ENCODE peak calls at places on chromosomes 5 and 9, in nine cellular contexts. One of them, this sample, is unnamed.

GRCh38 chr5:172140120-172140519 is 47.9 kb downstream of the STK10 start:
- DNase-seq in pancreas: no peak
- DNase-seq in left ventricle myocardium inferior: no peak
- DNase-seq in neural crest cell: no peak
- DNase-seq in PC-3: no peak
- DNase-seq in AG10803: no peak
- DNase-seq in gastrocnemius medialis: no peak
- DNase-seq in foreskin fibroblast: no peak
- DNase-seq in fibroblast of mammary gland: no peak
- DNase-seq in this sample: no peak

GRCh38 chr5:124980174-124980941 is 233.9 kb upstream of the ZNF608 start:
- DNase-seq in pancreas: no peak
- DNase-seq in left ventricle myocardium inferior: no peak
- DNase-seq in neural crest cell: no peak
- DNase-seq in PC-3: no peak
- DNase-seq in AG10803: no peak
- DNase-seq in gastrocnemius medialis: no peak
- DNase-seq in foreskin fibroblast: no peak
- DNase-seq in fibroblast of mammary gland: no peak
- DNase-seq in this sample: no peak

GRCh38 chr5:132095077-132095744 is 21.6 kb downstream of the CSF2 start:
- DNase-seq in pancreas: no peak
- DNase-seq in left ventricle myocardium inferior: no peak
- DNase-seq in neural crest cell: no peak
- DNase-seq in PC-3: no peak
- DNase-seq in AG10803: no peak
- DNase-seq in gastrocnemius medialis: no peak
- DNase-seq in foreskin fibroblast: no peak
- DNase-seq in fibroblast of mammary gland: no peak
- DNase-seq in this sample: no peak

GRCh38 chr5:96661101-96661840 is 905 bp upstream of the CAST start:
- DNase-seq in pancreas: peak; percentile 20
- DNase-seq in left ventricle myocardium inferior: no peak
- DNase-seq in neural crest cell: peak; percentile 4
- DNase-seq in PC-3: peak; percentile 46
- DNase-seq in AG10803: peak; percentile 63
- DNase-seq in gastrocnemius medialis: no peak
- DNase-seq in foreskin fibroblast: no peak
- DNase-seq in fibroblast of mammary gland: peak; percentile 57
- DNase-seq in this sample: peak; percentile 56

GRCh38 chr9:112867275-112867991 is 23.2 kb downstream of the SLC46A2 start:
- DNase-seq in pancreas: no peak
- DNase-seq in left ventricle myocardium inferior: no peak
- DNase-seq in neural crest cell: no peak
- DNase-seq in PC-3: peak; percentile 92
- DNase-seq in AG10803: peak; percentile 81
- DNase-seq in gastrocnemius medialis: no peak
- DNase-seq in foreskin fibroblast: peak; percentile 82
- DNase-seq in fibroblast of mammary gland: peak; percentile 90
- DNase-seq in this sample: peak; percentile 87

GRCh38 chr9:106312913-106313312 is 550.1 kb upstream of the ZNF462 start:
- DNase-seq in pancreas: no peak
- DNase-seq in left ventricle myocardium inferior: no peak
- DNase-seq in neural crest cell: no peak
- DNase-seq in PC-3: no peak
- DNase-seq in AG10803: no peak
- DNase-seq in gastrocnemius medialis: no peak
- DNase-seq in foreskin fibroblast: no peak
- DNase-seq in fibroblast of mammary gland: no peak
- DNase-seq in this sample: no peak

GRCh38 chr9:116661037-116661954 is 25.8 kb upstream of the TRIM32 start:
- DNase-seq in pancreas: no peak
- DNase-seq in left ventricle myocardium inferior: no peak
- DNase-seq in neural crest cell: peak; percentile 3
- DNase-seq in PC-3: peak; percentile 58
- DNase-seq in AG10803: peak; percentile 90
- DNase-seq in gastrocnemius medialis: no peak
- DNase-seq in foreskin fibroblast: peak; percentile 65
- DNase-seq in fibroblast of mammary gland: peak; percentile 83
- DNase-seq in this sample: peak; percentile 73

GRCh38 chr9:113987526-113987925 is 90.6 kb downstream of the AMBP start:
- DNase-seq in pancreas: no peak
- DNase-seq in left ventricle myocardium inferior: no peak
- DNase-seq in neural crest cell: no peak
- DNase-seq in PC-3: no peak
- DNase-seq in AG10803: no peak
- DNase-seq in gastrocnemius medialis: no peak
- DNase-seq in foreskin fibroblast: no peak
- DNase-seq in fibroblast of mammary gland: no peak
- DNase-seq in this sample: no peak

GRCh38 chr9:83962165-83962564 is 17.9 kb downstream of the HNRNPK start:
- DNase-seq in pancreas: no peak
- DNase-seq in left ventricle myocardium inferior: no peak
- DNase-seq in neural crest cell: no peak
- DNase-seq in PC-3: peak; percentile 94
- DNase-seq in AG10803: peak; percentile 64
- DNase-seq in gastrocnemius medialis: no peak
- DNase-seq in foreskin fibroblast: no peak
- DNase-seq in fibroblast of mammary gland: peak; percentile 45
- DNase-seq in this sample: peak; percentile 72

DNA sequence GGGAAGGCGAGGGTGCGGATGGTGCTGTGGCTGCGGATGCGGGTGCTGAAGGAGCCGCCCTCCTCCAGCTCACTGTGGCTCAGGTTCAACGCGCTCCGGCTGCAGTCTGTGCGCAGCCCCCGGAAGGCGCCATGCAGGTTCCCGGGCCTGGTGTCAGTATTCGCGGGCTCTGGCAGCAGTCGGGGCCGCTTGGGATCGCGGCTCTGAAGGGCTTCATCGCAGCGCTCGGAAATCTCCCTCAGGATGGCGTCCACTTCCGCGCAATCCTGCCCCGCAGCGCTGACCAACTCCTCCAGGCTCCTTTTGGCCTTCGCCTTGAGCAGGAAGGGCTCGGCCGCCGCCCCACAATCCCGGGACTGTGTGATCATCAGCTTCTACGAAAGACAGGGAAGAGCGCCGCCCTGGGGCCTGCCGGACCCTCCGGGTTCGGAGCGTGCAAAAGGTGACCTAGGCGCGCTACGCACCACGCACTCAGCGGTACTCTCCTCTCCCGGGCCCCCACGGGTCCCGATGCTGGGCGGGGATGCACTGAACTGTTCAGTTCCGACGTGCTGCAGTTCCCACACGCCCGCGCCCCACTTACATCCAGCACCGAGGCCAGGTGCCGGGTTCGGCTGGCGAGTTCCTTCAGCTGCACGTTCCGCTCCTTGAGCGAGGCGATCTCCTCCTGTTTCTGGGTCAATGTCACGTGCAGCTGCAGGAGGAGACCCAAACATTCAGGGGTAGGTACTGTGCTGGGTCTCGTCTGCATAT is 6.5 kb downstream of the MCIDAS start:
- DNase-seq in pancreas: no peak
- DNase-seq in left ventricle myocardium inferior: no peak
- DNase-seq in neural crest cell: peak; percentile 23
- DNase-seq in PC-3: no peak
- DNase-seq in AG10803: no peak
- DNase-seq in gastrocnemius medialis: no peak
- DNase-seq in foreskin fibroblast: no peak
- DNase-seq in fibroblast of mammary gland: peak; percentile 26
- DNase-seq in this sample: no peak
- TF ChIP-seq CTCF in pancreas: no peak
- TF ChIP-seq CTCF in left ventricle myocardium inferior: no peak
- TF ChIP-seq CTCF in neural crest cell: no peak
- TF ChIP-seq CTCF in PC-3: no peak
- TF ChIP-seq CTCF in AG10803: no peak
- TF ChIP-seq CTCF in gastrocnemius medialis: no peak
- TF ChIP-seq CTCF in foreskin fibroblast: no peak
- TF ChIP-seq CTCF in fibroblast of mammary gland: no peak
- TF ChIP-seq CTCF in this sample: no peak

DNA sequence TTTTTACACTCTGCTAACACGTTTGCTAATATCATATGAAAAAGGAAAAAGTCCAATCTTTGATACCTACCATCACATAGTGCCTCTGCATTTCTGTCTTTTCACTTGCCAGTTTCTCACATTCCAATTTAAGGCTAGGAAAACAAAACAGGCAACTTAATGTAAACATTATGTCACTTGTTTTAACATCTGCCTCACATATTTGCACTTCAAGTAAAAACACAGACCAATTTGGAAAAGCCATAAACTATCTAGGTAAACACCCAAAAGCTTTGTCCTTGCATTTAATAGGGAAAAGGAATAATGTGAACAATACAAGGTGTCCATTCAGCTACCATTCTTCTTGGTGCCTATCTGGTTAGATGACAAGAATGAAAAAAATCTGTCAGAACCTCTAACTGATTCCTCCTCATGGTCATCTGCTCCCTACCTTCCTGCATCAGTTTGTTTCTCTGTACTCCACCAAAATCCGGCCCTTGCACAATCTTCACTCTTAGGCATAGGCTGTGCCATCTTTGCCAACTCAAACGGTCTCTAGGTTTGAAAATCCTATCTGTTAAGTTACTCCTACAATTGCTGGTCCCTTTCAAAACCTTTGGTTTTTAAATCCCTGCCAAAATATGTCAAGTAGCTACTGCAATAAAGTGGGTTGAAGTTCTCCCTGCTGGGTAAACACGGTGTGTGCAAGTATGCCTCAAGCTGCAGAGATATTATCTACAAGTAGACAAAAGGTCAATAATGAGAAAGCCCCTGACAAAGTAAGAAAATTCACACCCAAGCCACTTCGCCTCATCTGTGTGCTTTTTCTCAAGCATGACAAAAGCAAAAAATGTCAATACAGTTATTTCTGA is 3.4 kb downstream of the TLE1 start:
- DNase-seq in pancreas: no peak
- DNase-seq in left ventricle myocardium inferior: no peak
- DNase-seq in neural crest cell: no peak
- DNase-seq in PC-3: peak; percentile 80
- DNase-seq in AG10803: peak; percentile 73
- DNase-seq in gastrocnemius medialis: no peak
- DNase-seq in foreskin fibroblast: no peak
- DNase-seq in fibroblast of mammary gland: peak; percentile 42
- DNase-seq in this sample: no peak
- TF ChIP-seq CTCF in pancreas: no peak
- TF ChIP-seq CTCF in left ventricle myocardium inferior: no peak
- TF ChIP-seq CTCF in neural crest cell: peak; percentile 31
- TF ChIP-seq CTCF in PC-3: no peak
- TF ChIP-seq CTCF in AG10803: peak; percentile 52
- TF ChIP-seq CTCF in gastrocnemius medialis: no peak
- TF ChIP-seq CTCF in foreskin fibroblast: no peak
- TF ChIP-seq CTCF in fibroblast of mammary gland: peak; percentile 18
- TF ChIP-seq CTCF in this sample: no peak

GRCh38 chr9:110142253-110142652 is 65.7 kb downstream of the C9orf152 start:
- DNase-seq in pancreas: no peak
- DNase-seq in left ventricle myocardium inferior: no peak
- DNase-seq in neural crest cell: no peak
- DNase-seq in PC-3: no peak
- DNase-seq in AG10803: no peak
- DNase-seq in gastrocnemius medialis: no peak
- DNase-seq in foreskin fibroblast: no peak
- DNase-seq in fibroblast of mammary gland: no peak
- DNase-seq in this sample: no peak

GRCh38 chr9:110146371-110146770 is 61.6 kb downstream of the C9orf152 start:
- DNase-seq in pancreas: no peak
- DNase-seq in left ventricle myocardium inferior: no peak
- DNase-seq in neural crest cell: no peak
- DNase-seq in PC-3: no peak
- DNase-seq in AG10803: peak; percentile 48
- DNase-seq in gastrocnemius medialis: no peak
- DNase-seq in foreskin fibroblast: peak; percentile 56
- DNase-seq in fibroblast of mammary gland: peak; percentile 51
- DNase-seq in this sample: no peak

GRCh38 chr9:110141118-110141797 is 66.7 kb downstream of the C9orf152 start:
- DNase-seq in pancreas: no peak
- DNase-seq in left ventricle myocardium inferior: no peak
- DNase-seq in neural crest cell: no peak
- DNase-seq in PC-3: peak; percentile 86
- DNase-seq in AG10803: peak; percentile 100
- DNase-seq in gastrocnemius medialis: no peak
- DNase-seq in foreskin fibroblast: peak; percentile 97
- DNase-seq in fibroblast of mammary gland: peak; percentile 97
- DNase-seq in this sample: peak; percentile 94

GRCh38 chr9:110142868-110143866 is 64.8 kb downstream of the C9orf152 start:
- DNase-seq in pancreas: no peak
- DNase-seq in left ventricle myocardium inferior: no peak
- DNase-seq in neural crest cell: no peak
- DNase-seq in PC-3: peak; percentile 6
- DNase-seq in AG10803: no peak
- DNase-seq in gastrocnemius medialis: no peak
- DNase-seq in foreskin fibroblast: no peak
- DNase-seq in fibroblast of mammary gland: no peak
- DNase-seq in this sample: no peak

DNA sequence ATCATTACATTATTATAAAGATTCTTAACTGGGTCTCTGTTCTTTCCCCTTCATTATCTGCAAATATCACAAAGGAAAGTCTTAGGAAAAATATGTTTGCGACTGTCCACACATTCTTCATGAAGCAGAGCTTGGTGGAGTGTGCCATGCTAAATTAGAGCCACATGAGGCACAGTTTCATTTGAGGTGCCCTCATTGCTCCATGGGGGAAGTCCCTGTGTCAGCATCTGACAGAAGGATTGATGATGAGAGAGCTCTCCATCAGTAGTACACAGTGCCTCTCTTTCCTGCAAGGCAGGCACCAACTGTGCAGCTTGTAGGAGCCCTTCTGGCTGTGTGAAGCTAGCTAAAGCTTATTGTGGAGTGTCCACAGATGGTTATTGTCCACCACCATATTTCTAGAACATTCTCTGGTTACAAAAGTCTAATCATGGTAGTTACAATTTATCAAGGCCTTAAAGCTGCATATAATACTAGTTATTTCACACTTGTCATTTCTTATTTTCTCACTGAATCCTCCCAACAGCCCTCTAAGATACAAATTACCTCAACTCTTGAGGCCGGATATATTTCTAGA is 63.9 kb downstream of the C9orf152 start:
- DNase-seq in pancreas: no peak
- DNase-seq in left ventricle myocardium inferior: no peak
- DNase-seq in neural crest cell: no peak
- DNase-seq in PC-3: no peak
- DNase-seq in AG10803: no peak
- DNase-seq in gastrocnemius medialis: no peak
- DNase-seq in foreskin fibroblast: no peak
- DNase-seq in fibroblast of mammary gland: no peak
- DNase-seq in this sample: no peak
- TF ChIP-seq CTCF in pancreas: no peak
- TF ChIP-seq CTCF in left ventricle myocardium inferior: no peak
- TF ChIP-seq CTCF in neural crest cell: no peak
- TF ChIP-seq CTCF in PC-3: no peak
- TF ChIP-seq CTCF in AG10803: no peak
- TF ChIP-seq CTCF in gastrocnemius medialis: no peak
- TF ChIP-seq CTCF in foreskin fibroblast: no peak
- TF ChIP-seq CTCF in fibroblast of mammary gland: no peak
- TF ChIP-seq CTCF in this sample: no peak

DNA sequence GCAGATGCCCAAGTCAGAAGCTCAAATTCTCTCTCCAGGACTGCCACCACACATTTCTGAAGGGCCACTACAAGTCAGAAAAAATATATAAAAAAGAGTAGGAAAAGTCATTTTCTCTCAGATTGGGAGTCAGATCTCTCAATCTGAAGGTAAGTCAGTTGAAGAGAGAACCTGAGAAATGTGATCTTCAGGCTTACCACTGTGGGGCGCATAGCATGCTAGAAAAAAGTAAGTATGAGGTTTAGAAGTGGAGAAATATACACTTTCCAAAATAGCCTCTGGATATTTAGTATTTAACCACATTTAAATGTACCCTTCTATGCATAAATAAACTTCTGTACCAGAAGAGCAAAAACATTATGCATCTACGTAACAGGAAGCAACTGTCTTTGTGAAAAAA is 800.7 kb upstream of the CTNND2 start:
- DNase-seq in pancreas: no peak
- DNase-seq in left ventricle myocardium inferior: no peak
- DNase-seq in neural crest cell: no peak
- DNase-seq in PC-3: peak; percentile 56
- DNase-seq in AG10803: no peak
- DNase-seq in gastrocnemius medialis: no peak
- DNase-seq in foreskin fibroblast: no peak
- DNase-seq in fibroblast of mammary gland: no peak
- DNase-seq in this sample: peak; percentile 1
- TF ChIP-seq CTCF in pancreas: no peak
- TF ChIP-seq CTCF in left ventricle myocardium inferior: no peak
- TF ChIP-seq CTCF in neural crest cell: peak; percentile 46
- TF ChIP-seq CTCF in PC-3: peak; percentile 81
- TF ChIP-seq CTCF in AG10803: no peak
- TF ChIP-seq CTCF in gastrocnemius medialis: no peak
- TF ChIP-seq CTCF in foreskin fibroblast: no peak
- TF ChIP-seq CTCF in fibroblast of mammary gland: no peak
- TF ChIP-seq CTCF in this sample: no peak